ENCODE peak calls at places on chromosome 13, in six cellular contexts. Y is stimulated activated CD8-positive, alpha-beta memory T cell treated with anti-CD3 and anti-CD28 coated beads, Interleukin-2, amount 100 ng/mL, for 48 hours; Z is mucosa of descending colon; D is NB4; E is NCI-H2081; Q is amygdala. J is an unnamed sample.

GRCh38 chr13:50691682-50692263 is 151.7 kb downstream of the DLEU7 start:
- DNase-seq in D (no peak), Z (no peak), E (no peak), Y (no peak), Q (no peak), J (no peak)

GRCh38 chr13:113349050-113349449 is 14.9 kb downstream of the GRTP1 start:
- DNase-seq in Q (no peak), D (no peak), Y (no peak), E (no peak), Z (no peak), J (no peak)

GRCh38 chr13:78601124-78601885 is 2.0 kb downstream of the POU4F1 start:
- DNase-seq in D (no peak), Z (no peak), Y (no peak), Q (no peak), E (no peak), J (peak; percentile 34)

GRCh38 chr13:113507564-113508210 is 17.2 kb upstream of the DCUN1D2 start:
- DNase-seq in E (no peak), Y (no peak), Z (no peak), Q (no peak), D (no peak), J (no peak)

GRCh38 chr13:73835138-73835721 is 299.0 kb downstream of the KLF12 start:
- DNase-seq in E (peak; percentile 45), Q (no peak), Z (no peak), D (peak; percentile 40), Y (no peak), J (peak; percentile 40)

GRCh38 chr13:78608705-78609463 is 5.5 kb upstream of the POU4F1 start:
- DNase-seq in D (no peak), E (no peak), Z (no peak), Q (no peak), Y (no peak), J (no peak)

GRCh38 chr13:110438211-110438610 is 123.3 kb downstream of the RAB20 start:
- DNase-seq in Z (no peak), Q (no peak), D (no peak), E (no peak), Y (no peak), J (no peak)

GRCh38 chr13:110799246-110800236 is 86.0 kb downstream of the ING1 start:
- DNase-seq in E (no peak), D (no peak), Y (no peak), Z (no peak), Q (no peak), J (peak; percentile 90)

GRCh38 chr13:98827449-98827848 is 75.0 kb upstream of the SLC15A1 start:
- DNase-seq in D (peak; percentile 12), E (no peak), Y (no peak), Z (no peak), Q (no peak), J (no peak)

GRCh38 chr13:85970727-85971126 is 171.5 kb upstream of the SLITRK6 start:
- DNase-seq in Y (no peak), Z (no peak), Q (no peak), E (no peak), D (no peak), J (no peak)

GRCh38 chr13:44758595-44759221 is 182.6 kb upstream of the TSC22D1 start:
- DNase-seq in D (no peak), Y (peak; percentile 4), Z (no peak), Q (no peak), E (peak; percentile 94), J (peak; percentile 80)

GRCh38 chr13:108827637-108828036 is 198.2 kb downstream of the MYO16 start:
- DNase-seq in Q (no peak), Y (no peak), E (no peak), D (no peak), Z (no peak), J (no peak)

GRCh38 chr13:24148414-24149305 is 11.9 kb upstream of the SPATA13 start:
- DNase-seq in D (no peak), E (no peak), Z (no peak), Q (no peak), Y (no peak), J (peak; percentile 94)

GRCh38 chr13:41563501-41564001 is 106.2 kb downstream of the RGCC start:
- DNase-seq in Q (no peak), D (no peak), Z (no peak), E (no peak), Y (no peak), J (peak; percentile 56)

GRCh38 chr13:113882266-113882627 is 18.4 kb upstream of the GAS6 start:
- DNase-seq in Y (no peak), D (no peak), Q (no peak), Z (no peak), E (no peak), J (no peak)

GRCh38 chr13:30319703-30320102 is 12.4 kb upstream of the KATNAL1 start:
- DNase-seq in Z (no peak), Q (no peak), Y (no peak), E (peak; percentile 4), D (no peak), J (no peak)

GRCh38 chr13:48600374-48601364 is 53.1 kb upstream of the CYSLTR2 start:
- DNase-seq in D (no peak), Z (no peak), Y (no peak), E (no peak), Q (no peak), J (peak; percentile 55)

GRCh38 chr13:101554420-101555125 is 102.1 kb downstream of the ITGBL1 start:
- DNase-seq in E (no peak), Q (no peak), D (no peak), Z (no peak), Y (no peak), J (peak; percentile 18)

GRCh38 chr13:23986619-23987018 is 89.3 kb upstream of the C1QTNF9B start:
- DNase-seq in Q (no peak), D (no peak), E (no peak), Z (no peak), Y (no peak), J (peak; percentile 99)

GRCh38 chr13:20049558-20050473 is 91.3 kb downstream of the ZMYM2 start:
- DNase-seq in D (no peak), E (no peak), Q (no peak), Z (no peak), Y (no peak), J (peak; percentile 18)

GRCh38 chr13:42041684-42042035 is 6.8 kb upstream of the DGKH start:
- DNase-seq in Z (peak; percentile 69), E (peak; percentile 11), Q (peak; percentile 6), D (peak; percentile 5), Y (no peak), J (peak; percentile 69)

GRCh38 chr13:100854091-100854490 is 179.5 kb upstream of the TMTC4 start:
- DNase-seq in D (no peak), E (no peak), Y (no peak), Z (no peak), Q (no peak), J (no peak)

GRCh38 chr13:40565282-40566148 is 100.9 kb downstream of the FOXO1 start:
- DNase-seq in D (no peak), Y (no peak), Q (no peak), Z (no peak), E (no peak), J (no peak)

GRCh38 chr13:24183741-24184182 is 23.2 kb downstream of the SPATA13 start:
- DNase-seq in E (no peak), Y (no peak), Z (peak; percentile 63), Q (no peak), D (peak; percentile 33), J (no peak)

GRCh38 chr13:106296723-106297122 is 238.7 kb downstream of the EFNB2 start:
- DNase-seq in Z (no peak), D (no peak), Q (no peak), E (no peak), Y (no peak), J (peak; percentile 46)

GRCh38 chr13:25816239-25816638 is 235.6 kb downstream of the SHISA2 start:
- DNase-seq in E (no peak), D (no peak), Z (no peak), Q (no peak), Y (no peak), J (no peak)

GRCh38 chr13:52600666-52601065 is 41.6 kb upstream of the HNRNPA1L2 start:
- DNase-seq in E (no peak), Y (no peak), D (peak; percentile 25), Z (no peak), Q (no peak), J (peak; percentile 14)